ENCODE peak calls at places on chromosomes 16 and 17, in ten cellular contexts. One of them, this sample, is unnamed.

GRCh38 chr16:17921357-17921978 is 415.1 kb downstream of the NPIPA8 start:
- DNase-seq in activated T-helper 1 cell treated with anti-CD3 and anti-CD28 coated beads, Interleukin-12 subunit alpha, Interleukin-12 subunit beta, Interleukin-2, Interleukin-4 antibody, amounts not matched to agents 30 ng/mL and 10 ng/mL and 1 ng/mL, durations not matched to agents 14 hours and 24 hours and 36 hours: peak
- DNase-seq in left ventricle myocardium superior: peak
- DNase-seq in C1 segment of cervical spinal cord: no peak
- DNase-seq in activated CD4-positive, CD25-positive, alpha-beta regulatory T cell: peak
- DNase-seq in T follicular helper cell: peak
- DNase-seq in M059J: peak
- DNase-seq in fibroblast of gingiva: no peak
- DNase-seq in upper lobe of right lung: no peak
- DNase-seq in left cardiac atrium: no peak
- DNase-seq in this sample: peak

GRCh38 chr16:14369734-14370598 is 260.1 kb downstream of the PARN start:
- DNase-seq in activated T-helper 1 cell treated with anti-CD3 and anti-CD28 coated beads, Interleukin-12 subunit alpha, Interleukin-12 subunit beta, Interleukin-2, Interleukin-4 antibody, amounts not matched to agents 30 ng/mL and 10 ng/mL and 1 ng/mL, durations not matched to agents 14 hours and 24 hours and 36 hours: no peak
- DNase-seq in left ventricle myocardium superior: peak
- DNase-seq in C1 segment of cervical spinal cord: no peak
- DNase-seq in activated CD4-positive, CD25-positive, alpha-beta regulatory T cell: no peak
- DNase-seq in T follicular helper cell: no peak
- DNase-seq in M059J: peak
- DNase-seq in fibroblast of gingiva: peak
- DNase-seq in upper lobe of right lung: no peak
- DNase-seq in left cardiac atrium: peak
- DNase-seq in this sample: no peak

GRCh38 chr16:60100371-60100770 is 1366.3 kb upstream of the GOT2 start:
- DNase-seq in activated T-helper 1 cell treated with anti-CD3 and anti-CD28 coated beads, Interleukin-12 subunit alpha, Interleukin-12 subunit beta, Interleukin-2, Interleukin-4 antibody, amounts not matched to agents 30 ng/mL and 10 ng/mL and 1 ng/mL, durations not matched to agents 14 hours and 24 hours and 36 hours: no peak
- DNase-seq in left ventricle myocardium superior: no peak
- DNase-seq in C1 segment of cervical spinal cord: no peak
- DNase-seq in activated CD4-positive, CD25-positive, alpha-beta regulatory T cell: no peak
- DNase-seq in T follicular helper cell: no peak
- DNase-seq in M059J: no peak
- DNase-seq in fibroblast of gingiva: no peak
- DNase-seq in upper lobe of right lung: no peak
- DNase-seq in left cardiac atrium: no peak
- DNase-seq in this sample: no peak

GRCh38 chr17:70987867-70988340 is 818.6 kb downstream of the KCNJ2 start:
- DNase-seq in activated T-helper 1 cell treated with anti-CD3 and anti-CD28 coated beads, Interleukin-12 subunit alpha, Interleukin-12 subunit beta, Interleukin-2, Interleukin-4 antibody, amounts not matched to agents 30 ng/mL and 10 ng/mL and 1 ng/mL, durations not matched to agents 14 hours and 24 hours and 36 hours: no peak
- DNase-seq in left ventricle myocardium superior: no peak
- DNase-seq in C1 segment of cervical spinal cord: no peak
- DNase-seq in activated CD4-positive, CD25-positive, alpha-beta regulatory T cell: no peak
- DNase-seq in T follicular helper cell: no peak
- DNase-seq in M059J: no peak
- DNase-seq in fibroblast of gingiva: no peak
- DNase-seq in upper lobe of right lung: no peak
- DNase-seq in left cardiac atrium: no peak
- DNase-seq in this sample: peak

GRCh38 chr17:78019367-78019975 is 61.0 kb downstream of the TNRC6C start:
- DNase-seq in activated T-helper 1 cell treated with anti-CD3 and anti-CD28 coated beads, Interleukin-12 subunit alpha, Interleukin-12 subunit beta, Interleukin-2, Interleukin-4 antibody, amounts not matched to agents 30 ng/mL and 10 ng/mL and 1 ng/mL, durations not matched to agents 14 hours and 24 hours and 36 hours: no peak
- DNase-seq in left ventricle myocardium superior: no peak
- DNase-seq in C1 segment of cervical spinal cord: no peak
- DNase-seq in activated CD4-positive, CD25-positive, alpha-beta regulatory T cell: no peak
- DNase-seq in T follicular helper cell: no peak
- DNase-seq in M059J: peak
- DNase-seq in fibroblast of gingiva: peak
- DNase-seq in upper lobe of right lung: no peak
- DNase-seq in left cardiac atrium: no peak
- DNase-seq in this sample: peak

GRCh38 chr16:7182510-7183109 is 150.0 kb upstream of the RBFOX1 start:
- DNase-seq in activated T-helper 1 cell treated with anti-CD3 and anti-CD28 coated beads, Interleukin-12 subunit alpha, Interleukin-12 subunit beta, Interleukin-2, Interleukin-4 antibody, amounts not matched to agents 30 ng/mL and 10 ng/mL and 1 ng/mL, durations not matched to agents 14 hours and 24 hours and 36 hours: no peak
- DNase-seq in left ventricle myocardium superior: no peak
- DNase-seq in C1 segment of cervical spinal cord: no peak
- DNase-seq in activated CD4-positive, CD25-positive, alpha-beta regulatory T cell: no peak
- DNase-seq in T follicular helper cell: no peak
- DNase-seq in M059J: peak
- DNase-seq in fibroblast of gingiva: no peak
- DNase-seq in upper lobe of right lung: no peak
- DNase-seq in left cardiac atrium: no peak
- DNase-seq in this sample: peak

GRCh38 chr16:2857451-2858244 is at the start of gene PRSS22:
- DNase-seq in activated T-helper 1 cell treated with anti-CD3 and anti-CD28 coated beads, Interleukin-12 subunit alpha, Interleukin-12 subunit beta, Interleukin-2, Interleukin-4 antibody, amounts not matched to agents 30 ng/mL and 10 ng/mL and 1 ng/mL, durations not matched to agents 14 hours and 24 hours and 36 hours: no peak
- DNase-seq in left ventricle myocardium superior: no peak
- DNase-seq in C1 segment of cervical spinal cord: no peak
- DNase-seq in activated CD4-positive, CD25-positive, alpha-beta regulatory T cell: no peak
- DNase-seq in T follicular helper cell: no peak
- DNase-seq in M059J: peak
- DNase-seq in fibroblast of gingiva: no peak
- DNase-seq in upper lobe of right lung: peak
- DNase-seq in left cardiac atrium: no peak
- DNase-seq in this sample: peak

GRCh38 chr16:48535369-48535787 is 74.6 kb downstream of the N4BP1 start:
- DNase-seq in activated T-helper 1 cell treated with anti-CD3 and anti-CD28 coated beads, Interleukin-12 subunit alpha, Interleukin-12 subunit beta, Interleukin-2, Interleukin-4 antibody, amounts not matched to agents 30 ng/mL and 10 ng/mL and 1 ng/mL, durations not matched to agents 14 hours and 24 hours and 36 hours: no peak
- DNase-seq in left ventricle myocardium superior: no peak
- DNase-seq in C1 segment of cervical spinal cord: no peak
- DNase-seq in activated CD4-positive, CD25-positive, alpha-beta regulatory T cell: no peak
- DNase-seq in T follicular helper cell: no peak
- DNase-seq in M059J: no peak
- DNase-seq in fibroblast of gingiva: no peak
- DNase-seq in upper lobe of right lung: no peak
- DNase-seq in left cardiac atrium: no peak
- DNase-seq in this sample: no peak

GRCh38 chr17:7523033-7523432 is 25.8 kb upstream of the TNFSF12 start:
- DNase-seq in activated T-helper 1 cell treated with anti-CD3 and anti-CD28 coated beads, Interleukin-12 subunit alpha, Interleukin-12 subunit beta, Interleukin-2, Interleukin-4 antibody, amounts not matched to agents 30 ng/mL and 10 ng/mL and 1 ng/mL, durations not matched to agents 14 hours and 24 hours and 36 hours: peak
- DNase-seq in left ventricle myocardium superior: peak
- DNase-seq in C1 segment of cervical spinal cord: no peak
- DNase-seq in activated CD4-positive, CD25-positive, alpha-beta regulatory T cell: peak
- DNase-seq in T follicular helper cell: peak
- DNase-seq in M059J: no peak
- DNase-seq in fibroblast of gingiva: no peak
- DNase-seq in upper lobe of right lung: peak
- DNase-seq in left cardiac atrium: peak
- DNase-seq in this sample: peak

GRCh38 chr17:1039511-1040215 is 42.7 kb downstream of the TIMM22 start:
- DNase-seq in activated T-helper 1 cell treated with anti-CD3 and anti-CD28 coated beads, Interleukin-12 subunit alpha, Interleukin-12 subunit beta, Interleukin-2, Interleukin-4 antibody, amounts not matched to agents 30 ng/mL and 10 ng/mL and 1 ng/mL, durations not matched to agents 14 hours and 24 hours and 36 hours: no peak
- DNase-seq in left ventricle myocardium superior: peak
- DNase-seq in C1 segment of cervical spinal cord: peak
- DNase-seq in activated CD4-positive, CD25-positive, alpha-beta regulatory T cell: no peak
- DNase-seq in T follicular helper cell: no peak
- DNase-seq in M059J: no peak
- DNase-seq in fibroblast of gingiva: no peak
- DNase-seq in upper lobe of right lung: peak
- DNase-seq in left cardiac atrium: peak
- DNase-seq in this sample: peak

GRCh38 chr16:999677-1000076 is 18.1 kb downstream of the SOX8 start:
- DNase-seq in activated T-helper 1 cell treated with anti-CD3 and anti-CD28 coated beads, Interleukin-12 subunit alpha, Interleukin-12 subunit beta, Interleukin-2, Interleukin-4 antibody, amounts not matched to agents 30 ng/mL and 10 ng/mL and 1 ng/mL, durations not matched to agents 14 hours and 24 hours and 36 hours: no peak
- DNase-seq in left ventricle myocardium superior: no peak
- DNase-seq in C1 segment of cervical spinal cord: no peak
- DNase-seq in activated CD4-positive, CD25-positive, alpha-beta regulatory T cell: no peak
- DNase-seq in T follicular helper cell: no peak
- DNase-seq in M059J: no peak
- DNase-seq in fibroblast of gingiva: no peak
- DNase-seq in upper lobe of right lung: no peak
- DNase-seq in left cardiac atrium: no peak
- DNase-seq in this sample: no peak

GRCh38 chr17:81928497-81929252 is 1.1 kb upstream of the MAFG start:
- DNase-seq in activated T-helper 1 cell treated with anti-CD3 and anti-CD28 coated beads, Interleukin-12 subunit alpha, Interleukin-12 subunit beta, Interleukin-2, Interleukin-4 antibody, amounts not matched to agents 30 ng/mL and 10 ng/mL and 1 ng/mL, durations not matched to agents 14 hours and 24 hours and 36 hours: no peak
- DNase-seq in left ventricle myocardium superior: peak
- DNase-seq in C1 segment of cervical spinal cord: no peak
- DNase-seq in activated CD4-positive, CD25-positive, alpha-beta regulatory T cell: no peak
- DNase-seq in T follicular helper cell: no peak
- DNase-seq in M059J: no peak
- DNase-seq in fibroblast of gingiva: no peak
- DNase-seq in upper lobe of right lung: no peak
- DNase-seq in left cardiac atrium: peak
- DNase-seq in this sample: peak

GRCh38 chr17:29369831-29370735 is 20.1 kb upstream of the TAOK1 start:
- DNase-seq in activated T-helper 1 cell treated with anti-CD3 and anti-CD28 coated beads, Interleukin-12 subunit alpha, Interleukin-12 subunit beta, Interleukin-2, Interleukin-4 antibody, amounts not matched to agents 30 ng/mL and 10 ng/mL and 1 ng/mL, durations not matched to agents 14 hours and 24 hours and 36 hours: peak
- DNase-seq in left ventricle myocardium superior: peak
- DNase-seq in C1 segment of cervical spinal cord: peak
- DNase-seq in activated CD4-positive, CD25-positive, alpha-beta regulatory T cell: peak
- DNase-seq in T follicular helper cell: peak
- DNase-seq in M059J: peak
- DNase-seq in fibroblast of gingiva: peak
- DNase-seq in upper lobe of right lung: no peak
- DNase-seq in left cardiac atrium: peak
- DNase-seq in this sample: peak

GRCh38 chr17:35449371-35449931 is 885 bp upstream of the SLFN13 start:
- DNase-seq in activated T-helper 1 cell treated with anti-CD3 and anti-CD28 coated beads, Interleukin-12 subunit alpha, Interleukin-12 subunit beta, Interleukin-2, Interleukin-4 antibody, amounts not matched to agents 30 ng/mL and 10 ng/mL and 1 ng/mL, durations not matched to agents 14 hours and 24 hours and 36 hours: no peak
- DNase-seq in left ventricle myocardium superior: no peak
- DNase-seq in C1 segment of cervical spinal cord: no peak
- DNase-seq in activated CD4-positive, CD25-positive, alpha-beta regulatory T cell: no peak
- DNase-seq in T follicular helper cell: no peak
- DNase-seq in M059J: peak
- DNase-seq in fibroblast of gingiva: peak
- DNase-seq in upper lobe of right lung: peak
- DNase-seq in left cardiac atrium: peak
- DNase-seq in this sample: peak

GRCh38 chr17:39144414-39144813 is 7.0 kb downstream of the PLXDC1 start:
- DNase-seq in activated T-helper 1 cell treated with anti-CD3 and anti-CD28 coated beads, Interleukin-12 subunit alpha, Interleukin-12 subunit beta, Interleukin-2, Interleukin-4 antibody, amounts not matched to agents 30 ng/mL and 10 ng/mL and 1 ng/mL, durations not matched to agents 14 hours and 24 hours and 36 hours: no peak
- DNase-seq in left ventricle myocardium superior: peak
- DNase-seq in C1 segment of cervical spinal cord: no peak
- DNase-seq in activated CD4-positive, CD25-positive, alpha-beta regulatory T cell: no peak
- DNase-seq in T follicular helper cell: no peak
- DNase-seq in M059J: peak
- DNase-seq in fibroblast of gingiva: peak
- DNase-seq in upper lobe of right lung: peak
- DNase-seq in left cardiac atrium: peak
- DNase-seq in this sample: no peak

GRCh38 chr17:65020284-65020683 is 36.3 kb downstream of the GNA13 start:
- DNase-seq in activated T-helper 1 cell treated with anti-CD3 and anti-CD28 coated beads, Interleukin-12 subunit alpha, Interleukin-12 subunit beta, Interleukin-2, Interleukin-4 antibody, amounts not matched to agents 30 ng/mL and 10 ng/mL and 1 ng/mL, durations not matched to agents 14 hours and 24 hours and 36 hours: no peak
- DNase-seq in left ventricle myocardium superior: no peak
- DNase-seq in C1 segment of cervical spinal cord: no peak
- DNase-seq in activated CD4-positive, CD25-positive, alpha-beta regulatory T cell: no peak
- DNase-seq in T follicular helper cell: no peak
- DNase-seq in M059J: peak
- DNase-seq in fibroblast of gingiva: peak
- DNase-seq in upper lobe of right lung: no peak
- DNase-seq in left cardiac atrium: no peak
- DNase-seq in this sample: no peak

GRCh38 chr16:85354623-85355514 is 242.6 kb upstream of the CIBAR2 start:
- DNase-seq in activated T-helper 1 cell treated with anti-CD3 and anti-CD28 coated beads, Interleukin-12 subunit alpha, Interleukin-12 subunit beta, Interleukin-2, Interleukin-4 antibody, amounts not matched to agents 30 ng/mL and 10 ng/mL and 1 ng/mL, durations not matched to agents 14 hours and 24 hours and 36 hours: no peak
- DNase-seq in left ventricle myocardium superior: no peak
- DNase-seq in C1 segment of cervical spinal cord: no peak
- DNase-seq in activated CD4-positive, CD25-positive, alpha-beta regulatory T cell: no peak
- DNase-seq in T follicular helper cell: no peak
- DNase-seq in M059J: peak
- DNase-seq in fibroblast of gingiva: no peak
- DNase-seq in upper lobe of right lung: peak
- DNase-seq in left cardiac atrium: no peak
- DNase-seq in this sample: no peak

GRCh38 chr17:13002761-13003453 is 14.9 kb downstream of the ELAC2 start:
- DNase-seq in activated T-helper 1 cell treated with anti-CD3 and anti-CD28 coated beads, Interleukin-12 subunit alpha, Interleukin-12 subunit beta, Interleukin-2, Interleukin-4 antibody, amounts not matched to agents 30 ng/mL and 10 ng/mL and 1 ng/mL, durations not matched to agents 14 hours and 24 hours and 36 hours: no peak
- DNase-seq in left ventricle myocardium superior: peak
- DNase-seq in C1 segment of cervical spinal cord: peak
- DNase-seq in activated CD4-positive, CD25-positive, alpha-beta regulatory T cell: peak
- DNase-seq in T follicular helper cell: peak
- DNase-seq in M059J: peak
- DNase-seq in fibroblast of gingiva: peak
- DNase-seq in upper lobe of right lung: peak
- DNase-seq in left cardiac atrium: peak
- DNase-seq in this sample: peak

GRCh38 chr16:54447606-54448440 is 161.2 kb upstream of the IRX3 start:
- DNase-seq in activated T-helper 1 cell treated with anti-CD3 and anti-CD28 coated beads, Interleukin-12 subunit alpha, Interleukin-12 subunit beta, Interleukin-2, Interleukin-4 antibody, amounts not matched to agents 30 ng/mL and 10 ng/mL and 1 ng/mL, durations not matched to agents 14 hours and 24 hours and 36 hours: no peak
- DNase-seq in left ventricle myocardium superior: no peak
- DNase-seq in C1 segment of cervical spinal cord: no peak
- DNase-seq in activated CD4-positive, CD25-positive, alpha-beta regulatory T cell: no peak
- DNase-seq in T follicular helper cell: no peak
- DNase-seq in M059J: peak
- DNase-seq in fibroblast of gingiva: peak
- DNase-seq in upper lobe of right lung: no peak
- DNase-seq in left cardiac atrium: no peak
- DNase-seq in this sample: peak

GRCh38 chr17:78346605-78347250 is 13.1 kb downstream of the SOCS3 start:
- DNase-seq in activated T-helper 1 cell treated with anti-CD3 and anti-CD28 coated beads, Interleukin-12 subunit alpha, Interleukin-12 subunit beta, Interleukin-2, Interleukin-4 antibody, amounts not matched to agents 30 ng/mL and 10 ng/mL and 1 ng/mL, durations not matched to agents 14 hours and 24 hours and 36 hours: no peak
- DNase-seq in left ventricle myocardium superior: no peak
- DNase-seq in C1 segment of cervical spinal cord: no peak
- DNase-seq in activated CD4-positive, CD25-positive, alpha-beta regulatory T cell: no peak
- DNase-seq in T follicular helper cell: no peak
- DNase-seq in M059J: peak
- DNase-seq in fibroblast of gingiva: no peak
- DNase-seq in upper lobe of right lung: no peak
- DNase-seq in left cardiac atrium: no peak
- DNase-seq in this sample: no peak

GRCh38 chr17:8611135-8611534 is 19.4 kb downstream of the MYH10 start:
- DNase-seq in activated T-helper 1 cell treated with anti-CD3 and anti-CD28 coated beads, Interleukin-12 subunit alpha, Interleukin-12 subunit beta, Interleukin-2, Interleukin-4 antibody, amounts not matched to agents 30 ng/mL and 10 ng/mL and 1 ng/mL, durations not matched to agents 14 hours and 24 hours and 36 hours: no peak
- DNase-seq in left ventricle myocardium superior: no peak
- DNase-seq in C1 segment of cervical spinal cord: no peak
- DNase-seq in activated CD4-positive, CD25-positive, alpha-beta regulatory T cell: no peak
- DNase-seq in T follicular helper cell: no peak
- DNase-seq in M059J: peak
- DNase-seq in fibroblast of gingiva: peak
- DNase-seq in upper lobe of right lung: no peak
- DNase-seq in left cardiac atrium: no peak
- DNase-seq in this sample: no peak

GRCh38 chr16:14548933-14549788 is 80.9 kb downstream of the PARN start:
- DNase-seq in activated T-helper 1 cell treated with anti-CD3 and anti-CD28 coated beads, Interleukin-12 subunit alpha, Interleukin-12 subunit beta, Interleukin-2, Interleukin-4 antibody, amounts not matched to agents 30 ng/mL and 10 ng/mL and 1 ng/mL, durations not matched to agents 14 hours and 24 hours and 36 hours: no peak
- DNase-seq in left ventricle myocardium superior: no peak
- DNase-seq in C1 segment of cervical spinal cord: no peak
- DNase-seq in activated CD4-positive, CD25-positive, alpha-beta regulatory T cell: no peak
- DNase-seq in T follicular helper cell: no peak
- DNase-seq in M059J: no peak
- DNase-seq in fibroblast of gingiva: no peak
- DNase-seq in upper lobe of right lung: no peak
- DNase-seq in left cardiac atrium: no peak
- DNase-seq in this sample: peak